ENCODE peak calls at places on chromosomes 12 and 14, in ten cellular contexts. One of them, this sample, is unnamed.

GRCh38 chr12:43357141-43357540 is 194.9 kb downstream of the ADAMTS20 start:
- DNase-seq in colonic mucosa: no peak
- DNase-seq in ovary: no peak
- DNase-seq in testis: no peak
- DNase-seq in CD4-positive, alpha-beta T cell: no peak
- DNase-seq in AG04450: no peak
- DNase-seq in Panc1: no peak
- DNase-seq in K562: no peak
- DNase-seq in endothelial cell: no peak
- DNase-seq in Calu3: no peak
- DNase-seq in this sample: no peak

GRCh38 chr12:127108360-127109215 is 1158.4 kb upstream of the TMEM132C start:
- DNase-seq in colonic mucosa: peak; percentile 58
- DNase-seq in ovary: peak; percentile 21
- DNase-seq in testis: peak; percentile 80
- DNase-seq in CD4-positive, alpha-beta T cell: peak; percentile 34
- DNase-seq in AG04450: no peak
- DNase-seq in Panc1: no peak
- DNase-seq in K562: peak; percentile 65
- DNase-seq in endothelial cell: no peak
- DNase-seq in Calu3: peak; percentile 64
- DNase-seq in this sample: no peak

GRCh38 chr12:33313476-33313875 is 126.1 kb downstream of the SYT10 start:
- DNase-seq in colonic mucosa: no peak
- DNase-seq in ovary: no peak
- DNase-seq in testis: no peak
- DNase-seq in CD4-positive, alpha-beta T cell: no peak
- DNase-seq in AG04450: no peak
- DNase-seq in Panc1: no peak
- DNase-seq in K562: no peak
- DNase-seq in endothelial cell: no peak
- DNase-seq in Calu3: no peak
- DNase-seq in this sample: no peak

GRCh38 chr12:67651380-67651695 is 2.8 kb downstream of the DYRK2 start:
- DNase-seq in colonic mucosa: peak; percentile 33
- DNase-seq in ovary: no peak
- DNase-seq in testis: no peak
- DNase-seq in CD4-positive, alpha-beta T cell: peak; percentile 35
- DNase-seq in AG04450: no peak
- DNase-seq in Panc1: no peak
- DNase-seq in K562: no peak
- DNase-seq in endothelial cell: no peak
- DNase-seq in Calu3: peak; percentile 27
- DNase-seq in this sample: no peak

GRCh38 chr12:53064613-53065415 is 14.4 kb downstream of the SPRYD3 start:
- DNase-seq in colonic mucosa: no peak
- DNase-seq in ovary: no peak
- DNase-seq in testis: peak; percentile 11
- DNase-seq in CD4-positive, alpha-beta T cell: no peak
- DNase-seq in AG04450: no peak
- DNase-seq in Panc1: no peak
- DNase-seq in K562: no peak
- DNase-seq in endothelial cell: no peak
- DNase-seq in Calu3: no peak
- DNase-seq in this sample: no peak

GRCh38 chr12:131832393-131833231 is 4.4 kb downstream of the MMP17 start:
- DNase-seq in colonic mucosa: no peak
- DNase-seq in ovary: peak; percentile 89
- DNase-seq in testis: peak; percentile 79
- DNase-seq in CD4-positive, alpha-beta T cell: no peak
- DNase-seq in AG04450: peak; percentile 52
- DNase-seq in Panc1: no peak
- DNase-seq in K562: no peak
- DNase-seq in endothelial cell: no peak
- DNase-seq in Calu3: peak; percentile 56
- DNase-seq in this sample: peak; percentile 65

GRCh38 chr12:51848843-51849735 is 571 bp upstream of the FIGNL2 start:
- DNase-seq in colonic mucosa: no peak
- DNase-seq in ovary: no peak
- DNase-seq in testis: no peak
- DNase-seq in CD4-positive, alpha-beta T cell: no peak
- DNase-seq in AG04450: no peak
- DNase-seq in Panc1: no peak
- DNase-seq in K562: peak; percentile 83
- DNase-seq in endothelial cell: peak; percentile 66
- DNase-seq in Calu3: no peak
- DNase-seq in this sample: no peak

GRCh38 chr12:104294845-104295674 is 8.5 kb upstream of the EID3 start:
- DNase-seq in colonic mucosa: no peak
- DNase-seq in ovary: no peak
- DNase-seq in testis: no peak
- DNase-seq in CD4-positive, alpha-beta T cell: no peak
- DNase-seq in AG04450: no peak
- DNase-seq in Panc1: no peak
- DNase-seq in K562: no peak
- DNase-seq in endothelial cell: no peak
- DNase-seq in Calu3: no peak
- DNase-seq in this sample: no peak

GRCh38 chr14:36967892-36968555 is 204.4 kb downstream of the SLC25A21 start:
- DNase-seq in colonic mucosa: no peak
- DNase-seq in ovary: no peak
- DNase-seq in testis: no peak
- DNase-seq in CD4-positive, alpha-beta T cell: no peak
- DNase-seq in AG04450: no peak
- DNase-seq in Panc1: no peak
- DNase-seq in K562: no peak
- DNase-seq in endothelial cell: no peak
- DNase-seq in Calu3: no peak
- DNase-seq in this sample: no peak

GRCh38 chr12:53798575-53798974 is 46.8 kb upstream of the CISTR start:
- DNase-seq in colonic mucosa: no peak
- DNase-seq in ovary: no peak
- DNase-seq in testis: peak; percentile 34
- DNase-seq in CD4-positive, alpha-beta T cell: no peak
- DNase-seq in AG04450: no peak
- DNase-seq in Panc1: no peak
- DNase-seq in K562: no peak
- DNase-seq in endothelial cell: no peak
- DNase-seq in Calu3: peak; percentile 86
- DNase-seq in this sample: no peak

DNA sequence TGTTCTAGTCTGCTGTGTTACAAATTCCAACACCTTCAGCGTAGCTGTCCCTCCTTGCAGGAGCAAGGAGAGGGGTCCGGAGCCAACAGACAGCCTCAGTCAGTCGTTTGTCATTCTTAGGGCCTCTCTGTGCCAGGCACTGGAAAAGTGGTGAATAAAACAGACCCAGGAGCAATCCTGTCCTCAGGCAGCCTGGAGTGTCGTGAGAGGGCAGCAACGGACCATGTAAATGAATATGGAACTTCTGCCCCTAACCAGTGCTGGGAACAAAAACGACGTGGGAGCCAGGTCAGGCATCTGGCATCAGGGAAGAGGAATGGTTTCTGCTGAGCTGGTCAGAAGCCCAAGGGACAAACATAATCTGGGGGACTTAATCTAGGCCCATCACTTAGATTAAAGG is 64.8 kb upstream of the PSMC1 start:
- DNase-seq in colonic mucosa: no peak
- DNase-seq in ovary: no peak
- DNase-seq in testis: no peak
- DNase-seq in CD4-positive, alpha-beta T cell: no peak
- DNase-seq in AG04450: no peak
- DNase-seq in Panc1: no peak
- DNase-seq in K562: no peak
- DNase-seq in endothelial cell: no peak
- DNase-seq in Calu3: no peak
- DNase-seq in this sample: no peak
- TF ChIP-seq CTCF in colonic mucosa: no peak
- TF ChIP-seq CTCF in ovary: no peak
- TF ChIP-seq CTCF in testis: no peak
- TF ChIP-seq CTCF in CD4-positive, alpha-beta T cell: no peak
- TF ChIP-seq CTCF in AG04450: no peak
- TF ChIP-seq CTCF in Panc1: peak; percentile 4
- TF ChIP-seq CTCF in K562: no peak
- TF ChIP-seq CTCF in endothelial cell: no peak
- TF ChIP-seq CTCF in Calu3: no peak
- TF ChIP-seq CTCF in this sample: no peak

DNA sequence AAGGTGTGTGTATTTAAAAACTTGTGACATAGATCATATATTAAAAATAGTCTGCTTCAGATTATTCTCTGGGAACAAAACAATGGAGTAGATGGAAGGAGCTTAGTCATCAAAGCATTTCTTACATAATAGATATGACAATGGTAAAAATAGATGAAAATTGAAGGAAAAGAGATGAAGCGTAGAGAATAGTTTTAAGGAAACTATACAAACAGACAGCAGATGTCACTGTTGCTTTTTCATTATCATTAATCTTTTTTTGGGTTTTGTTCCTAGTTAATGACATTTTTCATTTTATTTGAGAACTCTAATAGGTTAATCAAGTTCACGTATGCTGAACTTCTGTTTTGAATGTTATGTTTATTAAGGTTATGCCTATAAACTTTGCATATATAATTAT is 149.2 kb upstream of the FBXO33 start:
- DNase-seq in colonic mucosa: no peak
- DNase-seq in ovary: no peak
- DNase-seq in testis: no peak
- DNase-seq in CD4-positive, alpha-beta T cell: no peak
- DNase-seq in AG04450: no peak
- DNase-seq in Panc1: no peak
- DNase-seq in K562: no peak
- DNase-seq in endothelial cell: no peak
- DNase-seq in Calu3: no peak
- DNase-seq in this sample: no peak
- TF ChIP-seq CTCF in colonic mucosa: no peak
- TF ChIP-seq CTCF in ovary: no peak
- TF ChIP-seq CTCF in testis: no peak
- TF ChIP-seq CTCF in CD4-positive, alpha-beta T cell: peak; percentile 23
- TF ChIP-seq CTCF in AG04450: no peak
- TF ChIP-seq CTCF in Panc1: no peak
- TF ChIP-seq CTCF in K562: no peak
- TF ChIP-seq CTCF in endothelial cell: no peak
- TF ChIP-seq CTCF in Calu3: no peak
- TF ChIP-seq CTCF in this sample: peak; percentile 13

GRCh38 chr12:88393017-88393767 is 187.1 kb downstream of the KITLG start:
- DNase-seq in colonic mucosa: no peak
- DNase-seq in ovary: no peak
- DNase-seq in testis: no peak
- DNase-seq in CD4-positive, alpha-beta T cell: no peak
- DNase-seq in AG04450: no peak
- DNase-seq in Panc1: no peak
- DNase-seq in K562: no peak
- DNase-seq in endothelial cell: no peak
- DNase-seq in Calu3: peak; percentile 14
- DNase-seq in this sample: no peak
- TF ChIP-seq CTCF in colonic mucosa: no peak
- TF ChIP-seq CTCF in ovary: no peak
- TF ChIP-seq CTCF in testis: no peak
- TF ChIP-seq CTCF in CD4-positive, alpha-beta T cell: no peak
- TF ChIP-seq CTCF in AG04450: peak; percentile 32
- TF ChIP-seq CTCF in Panc1: peak; percentile 32
- TF ChIP-seq CTCF in K562: peak; percentile 23
- TF ChIP-seq CTCF in endothelial cell: peak; percentile 72
- TF ChIP-seq CTCF in Calu3: peak; percentile 57
- TF ChIP-seq CTCF in this sample: peak; percentile 25

GRCh38 chr12:116277393-116278258 is at the start of gene MED13L:
- DNase-seq in colonic mucosa: peak; percentile 84
- DNase-seq in ovary: peak; percentile 94
- DNase-seq in testis: peak; percentile 88
- DNase-seq in CD4-positive, alpha-beta T cell: peak; percentile 88
- DNase-seq in AG04450: peak; percentile 51
- DNase-seq in Panc1: no peak
- DNase-seq in K562: peak; percentile 98
- DNase-seq in endothelial cell: peak; percentile 96
- DNase-seq in Calu3: peak; percentile 92
- DNase-seq in this sample: peak; percentile 74
- TF ChIP-seq CTCF in colonic mucosa: no peak
- TF ChIP-seq CTCF in ovary: peak; percentile 54
- TF ChIP-seq CTCF in testis: no peak
- TF ChIP-seq CTCF in CD4-positive, alpha-beta T cell: no peak
- TF ChIP-seq CTCF in AG04450: no peak
- TF ChIP-seq CTCF in Panc1: peak; percentile 84
- TF ChIP-seq CTCF in K562: no peak
- TF ChIP-seq CTCF in endothelial cell: peak; percentile 18
- TF ChIP-seq CTCF in Calu3: no peak
- TF ChIP-seq CTCF in this sample: peak; percentile 47

GRCh38 chr14:28375295-28375694 is 391.3 kb upstream of the FOXG1 start:
- DNase-seq in colonic mucosa: no peak
- DNase-seq in ovary: no peak
- DNase-seq in testis: peak; percentile 44
- DNase-seq in CD4-positive, alpha-beta T cell: no peak
- DNase-seq in AG04450: no peak
- DNase-seq in Panc1: no peak
- DNase-seq in K562: no peak
- DNase-seq in endothelial cell: peak; percentile 36
- DNase-seq in Calu3: peak; percentile 66
- DNase-seq in this sample: no peak
- TF ChIP-seq CTCF in colonic mucosa: no peak
- TF ChIP-seq CTCF in ovary: no peak
- TF ChIP-seq CTCF in testis: no peak
- TF ChIP-seq CTCF in CD4-positive, alpha-beta T cell: no peak
- TF ChIP-seq CTCF in AG04450: no peak
- TF ChIP-seq CTCF in Panc1: peak; percentile 21
- TF ChIP-seq CTCF in K562: no peak
- TF ChIP-seq CTCF in endothelial cell: peak; percentile 52
- TF ChIP-seq CTCF in Calu3: peak; percentile 54
- TF ChIP-seq CTCF in this sample: peak; percentile 45

This sample was measured in D721Med.